ENCODE peak calls at places on chromosomes 16 and 17, in four cellular contexts. D is transverse colon; U is CD8-positive, alpha-beta T cell; Y is H9. A is an unnamed sample. For H3K4me1, the result is how much of the 10 kb centered on the place peaks cover.

GRCh38 chr17:42097691-42098661 is at the start of gene ZNF385C:
- DNase-seq in D (no peak), U (peak), Y (peak), A (peak)

GRCh38 chr17:72846399-72846798 is 246.1 kb downstream of the SLC39A11 start:
- DNase-seq in D (no peak), U (no peak), Y (no peak), A (no peak)

GRCh38 chr16:4684763-4685162 is 8.6 kb upstream of the NUDT16L1 start:
- DNase-seq in D (no peak), U (no peak), Y (no peak), A (no peak)

GRCh38 chr16:3536271-3536671 is 35.5 kb downstream of the CLUAP1 start:
- DNase-seq in D (no peak), U (no peak), Y (no peak), A (no peak)

GRCh38 chr16:10647721-10648296 is 46.9 kb downstream of the TEKT5 start:
- DNase-seq in D (no peak), U (no peak), Y (no peak), A (no peak)

GRCh38 chr17:69592692-69593350 is 178.3 kb downstream of the MAP2K6 start:
- DNase-seq in D (no peak), U (no peak), Y (no peak), A (no peak)

GRCh38 chr16:75065149-75065807 is 51.3 kb downstream of the LDHD start:
- DNase-seq in D (peak), U (peak), Y (no peak), A (no peak)

GRCh38 chr17:68611353-68612227 is 10.4 kb upstream of the FAM20A start:
- DNase-seq in D (no peak), U (no peak), Y (no peak), A (no peak)

GRCh38 chr17:83202002-83203000 is 122.9 kb downstream of the METRNL start:
- DNase-seq in D (peak), U (no peak), Y (no peak), A (peak)

GRCh38 chr17:71237903-71238538 is 882.8 kb upstream of the SOX9 start:
- DNase-seq in D (no peak), U (no peak), Y (no peak), A (no peak)

GRCh38 chr16:28984619-28985135 is at the start of gene LAT:
- DNase-seq in D (peak), U (peak), Y (no peak), A (no peak)

GRCh38 chr16:3388325-3388724 is 12.5 kb downstream of the ZSCAN32 start:
- DNase-seq in D (no peak), U (no peak), Y (no peak), A (no peak)

GRCh38 chr17:64503341-64503740 is 2.7 kb downstream of the DDX5 start:
- DNase-seq in D (no peak), U (no peak), Y (no peak), A (no peak)

GRCh38 chr16:4081577-4082021 is 34.6 kb downstream of the ADCY9 start:
- DNase-seq in D (no peak), U (peak), Y (no peak), A (no peak)

GRCh38 chr17:72737291-72737690 is 355.2 kb downstream of the SLC39A11 start:
- DNase-seq in D (no peak), U (no peak), Y (no peak), A (no peak)

GRCh38 chr17:28446716-28447395 is 26.6 kb upstream of the SLC13A2 start:
- DNase-seq in D (no peak), U (no peak), Y (no peak), A (no peak)

GRCh38 chr16:89375021-89375420 is 115.3 kb downstream of the ANKRD11 start:
- DNase-seq in D (no peak), U (no peak), Y (no peak), A (no peak)

GRCh38 chr17:21358682-21359482 is 17.3 kb upstream of the KCNJ12 start:
- DNase-seq in D (no peak), U (no peak), Y (no peak), A (no peak)

GRCh38 chr17:61380217-61380835 is 19.3 kb upstream of the TBX2 start:
- DNase-seq in D (no peak), U (no peak), Y (no peak), A (no peak)

GRCh38 chr16:73025111-73025505 is 22.8 kb downstream of the ZFHX3 start:
- DNase-seq in D (no peak), U (no peak), Y (no peak), A (peak)

GRCh38 chr17:76531501-76532038 is 5.9 kb downstream of the CYGB start:
- DNase-seq in D (no peak), U (no peak), Y (no peak), A (no peak)

GRCh38 chr17:83171661-83172060 is 92.3 kb downstream of the METRNL start:
- DNase-seq in D (no peak), U (no peak), Y (peak), A (peak)

GRCh38 chr17:28282596-28282995 is 36.4 kb upstream of the TMEM97 start:
- DNase-seq in D (no peak), U (no peak), Y (no peak), A (no peak)

GRCh38 chr16:82651921-82652601 is 25.3 kb downstream of the CDH13 start:
- DNase-seq in D (peak), U (no peak), Y (no peak), A (no peak)

GRCh38 chr16:4052801-4053662 is 63.2 kb downstream of the ADCY9 start:
- DNase-seq in D (peak), U (no peak), Y (no peak), A (peak)

GRCh38 chr16:27759301-27759871 is 209.4 kb downstream of the KATNIP start:
- DNase-seq in D (no peak), U (no peak), Y (no peak), A (no peak)

GRCh38 chr17:38451840-38452529 is 23.7 kb downstream of the ARHGAP23 start:
- DNase-seq in D (no peak), U (no peak), Y (peak), A (no peak)
- H3K4me1 ChIP-seq in D (under half), U (under half), Y (under half), A (under half)

GRCh38 chr17:6603746-6604325 is 36.7 kb downstream of the KIAA0753 start:
- DNase-seq in D (no peak), U (no peak), Y (no peak), A (no peak)
- H3K4me1 ChIP-seq in D (under half), U (under half), Y (under half), A (under half)

DNA sequence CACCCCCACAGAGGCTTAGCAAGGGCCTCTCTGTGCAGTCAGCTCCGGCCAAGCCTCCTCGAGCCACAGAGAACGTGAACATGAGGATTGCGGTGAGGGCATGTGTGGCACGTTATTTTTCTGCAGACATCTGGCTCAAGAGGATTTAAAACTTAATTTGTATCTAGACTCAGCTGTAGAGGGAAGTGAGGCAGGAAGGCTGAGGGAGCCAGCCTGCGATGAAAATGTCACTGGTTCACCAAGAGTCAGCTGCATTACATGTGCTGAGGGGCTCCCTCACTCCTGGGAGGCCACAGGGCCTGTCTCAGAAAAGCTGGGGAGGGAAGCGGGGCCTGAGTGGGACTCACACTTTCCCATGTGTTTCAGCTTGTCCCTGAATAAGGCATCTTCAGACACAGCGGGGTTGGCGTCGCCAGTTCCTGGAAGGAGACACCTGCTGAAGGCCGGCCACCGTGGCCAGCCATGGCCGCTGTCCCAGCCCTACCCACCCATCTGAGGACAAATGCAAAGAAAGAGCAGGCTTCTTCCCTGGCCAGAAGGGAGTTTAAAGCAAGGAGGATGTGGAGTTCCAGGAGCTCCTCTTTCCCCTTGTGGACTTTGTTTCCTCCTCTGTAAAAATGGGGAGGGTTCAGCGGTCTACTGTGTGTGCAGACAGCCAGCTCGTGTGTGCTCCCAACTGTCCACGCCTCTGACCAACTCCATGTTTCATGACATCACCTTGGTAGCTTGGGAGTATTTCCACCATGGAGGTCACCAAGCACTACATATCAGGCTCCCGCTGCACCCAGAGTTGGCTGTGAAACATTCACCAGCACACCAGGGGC is 19.1 kb upstream of the MRPS23 start:
- DNase-seq in D (no peak), U (no peak), Y (peak), A (no peak)
- H3K4me1 ChIP-seq in D (under half), U (under half), Y (under half), A (under half)

GRCh38 chr17:40482722-40483121 is 18.7 kb downstream of the TNS4 start:
- DNase-seq in D (no peak), U (no peak), Y (no peak), A (no peak)
- H3K4me1 ChIP-seq in D (under half), U (under half), Y (under half), A (under half)

GRCh38 chr16:16005725-16006124 is 56.3 kb downstream of the ABCC1 start:
- DNase-seq in D (no peak), U (no peak), Y (no peak), A (no peak)
- H3K4me1 ChIP-seq in D (under half), U (under half), Y (under half), A (under half)

DNA sequence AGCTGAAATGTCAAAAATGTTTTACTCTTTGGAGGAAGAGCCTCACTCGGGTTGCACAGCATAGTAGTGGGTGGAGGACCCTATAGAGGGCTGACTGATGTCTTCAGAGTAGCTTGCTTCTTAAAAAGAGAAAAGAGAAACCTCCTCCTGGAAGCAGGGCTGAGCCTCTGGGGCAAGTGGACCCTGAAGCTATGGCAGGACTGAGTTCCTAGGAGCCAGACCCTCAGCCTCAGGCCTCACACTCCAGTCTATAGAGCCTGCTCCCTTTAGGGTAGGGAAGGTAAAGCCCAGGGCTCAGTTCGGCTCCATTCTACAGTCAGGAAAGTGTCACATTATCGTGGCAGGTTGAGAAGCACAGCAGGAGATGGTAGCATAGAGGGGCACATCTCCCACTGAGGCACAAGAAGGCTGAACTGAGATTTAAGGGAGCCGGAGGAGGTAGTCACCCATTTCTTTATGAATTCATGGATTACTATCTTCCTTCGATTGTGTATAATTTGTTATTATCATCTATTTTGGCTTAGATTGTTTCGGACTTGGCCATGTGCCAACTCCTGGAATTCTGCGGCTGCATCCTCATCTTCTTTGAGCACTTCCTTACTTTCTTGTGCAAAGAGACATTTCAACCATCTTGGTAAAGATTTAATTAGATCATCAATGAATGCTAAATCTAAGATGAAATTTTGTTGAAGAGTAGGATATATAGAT is 7.4 kb upstream of the CUEDC1 start:
- DNase-seq in D (no peak), U (no peak), Y (no peak), A (no peak)
- H3K4me1 ChIP-seq in D (under half), U (under half), Y (under half), A (under half)

DNA sequence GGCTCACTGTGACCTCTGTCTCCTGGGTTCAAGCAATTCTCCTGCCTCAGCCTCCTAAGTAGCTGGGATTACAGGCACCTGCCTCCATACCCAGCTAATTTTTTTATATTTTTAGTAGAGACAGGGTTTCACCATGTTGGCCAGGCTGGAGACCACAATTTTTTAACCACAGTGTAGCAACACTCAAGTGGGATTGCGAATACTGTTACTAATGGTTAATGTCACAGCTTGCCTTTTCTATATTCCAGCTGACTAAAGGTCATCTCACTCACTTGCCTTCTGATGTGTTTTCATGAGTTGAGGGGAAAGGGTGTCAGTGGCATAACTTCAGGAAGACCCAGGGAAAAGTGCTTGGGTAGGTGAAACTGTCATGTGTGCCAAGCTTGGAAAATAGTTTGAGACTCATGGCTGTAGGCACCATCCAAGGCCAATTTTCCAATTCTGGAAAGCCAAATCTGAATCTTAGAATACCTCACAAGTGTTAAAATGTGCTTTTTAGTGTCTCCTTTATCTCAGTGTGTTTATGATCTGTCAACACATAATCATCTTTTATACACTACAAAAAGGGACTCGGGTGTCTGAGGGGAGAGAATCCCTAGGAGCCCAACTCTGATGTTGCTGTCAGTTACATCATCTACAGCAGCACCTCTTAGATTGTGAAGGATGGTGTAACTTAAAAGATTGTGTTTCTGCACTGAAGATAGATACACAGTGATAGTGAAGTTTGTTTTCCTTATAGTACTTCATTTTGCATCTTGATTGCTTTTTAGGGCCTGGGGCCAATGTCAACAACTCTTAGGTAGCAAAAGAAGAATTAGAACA is 27.1 kb downstream of the OGFOD1 start:
- DNase-seq in D (no peak), U (no peak), Y (no peak), A (no peak)
- H3K4me1 ChIP-seq in D (under half), U (under half), Y (under half), A (under half)

DNA sequence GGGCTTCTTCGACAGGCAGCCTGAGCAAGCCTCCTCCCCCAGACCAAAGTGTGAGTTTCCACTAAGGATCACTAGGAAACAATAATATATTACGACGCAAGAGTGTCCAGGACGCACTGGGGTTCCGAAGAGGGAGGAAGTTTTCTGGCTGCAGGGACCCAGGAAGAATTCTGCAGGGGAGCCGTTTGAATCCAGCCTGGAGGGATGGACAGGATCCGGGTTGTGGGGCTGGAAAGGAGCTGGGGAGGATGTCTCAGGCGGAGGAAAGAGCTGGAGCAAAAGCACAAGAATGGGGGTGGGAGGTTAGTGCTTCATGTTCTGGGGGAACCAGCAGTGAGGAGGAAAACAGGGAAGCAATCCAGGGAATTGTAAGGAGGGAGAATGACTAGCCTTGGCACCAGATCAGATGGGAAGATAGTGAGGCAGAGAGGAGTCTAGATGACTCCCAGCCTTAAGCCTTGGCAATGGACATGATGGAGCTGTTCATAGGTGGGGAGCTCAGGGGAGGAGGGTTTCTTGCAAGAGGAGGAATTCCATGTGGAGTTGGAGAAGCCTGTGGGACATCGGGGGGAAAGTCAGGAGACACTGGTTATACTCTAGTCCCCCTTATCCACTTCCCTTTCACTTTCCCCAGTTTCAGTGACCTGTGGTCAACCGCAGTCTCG is 26.6 kb downstream of the NGFR start:
- DNase-seq in D (no peak), U (no peak), Y (peak), A (no peak)
- H3K4me1 ChIP-seq in D (under half), U (under half), Y (under half), A (under half)

GRCh38 chr16:83781-84615 is 6.0 kb downstream of the MPG start:
- DNase-seq in D (no peak), U (peak), Y (no peak), A (no peak)

GRCh38 chr16:85453-85782 is 7.4 kb downstream of the MPG start:
- DNase-seq in D (no peak), U (no peak), Y (no peak), A (no peak)

GRCh38 chr16:85865-86264 is 7.8 kb downstream of the MPG start:
- DNase-seq in D (no peak), U (no peak), Y (no peak), A (no peak)

GRCh38 chr16:84718-85452 is 6.9 kb downstream of the MPG start:
- DNase-seq in D (peak), U (peak), Y (no peak), A (peak)

DNA sequence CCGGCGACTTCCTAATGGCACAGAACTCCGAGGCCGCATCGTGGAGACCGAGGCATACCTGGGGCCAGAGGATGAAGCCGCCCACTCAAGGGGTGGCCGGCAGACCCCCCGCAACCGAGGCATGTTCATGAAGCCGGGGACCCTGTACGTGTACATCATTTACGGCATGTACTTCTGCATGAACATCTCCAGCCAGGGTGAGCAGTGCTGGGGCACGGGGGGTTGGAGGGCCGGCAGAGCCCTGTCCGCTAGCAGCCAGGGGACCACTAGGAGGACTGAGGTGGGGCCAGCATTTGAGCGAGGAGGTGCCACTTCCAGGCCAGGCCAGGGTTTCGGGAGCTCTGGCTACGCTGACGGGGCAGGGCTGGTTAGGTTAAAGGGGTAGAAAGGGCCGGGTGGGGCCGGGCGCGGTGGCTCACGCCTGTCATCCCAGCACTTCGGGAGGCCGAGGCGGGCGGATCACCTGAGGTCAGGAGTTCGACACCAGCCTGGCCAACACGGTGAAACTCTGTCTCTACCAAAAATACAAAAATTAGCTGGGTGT is 5.1 kb downstream of the MPG start:
- DNase-seq in D (no peak), U (no peak), Y (no peak), A (no peak)
- H3K4me1 ChIP-seq in D (under half), U (under half), Y (under half), A (under half)